ENCODE peak calls at places on chromosomes 11 and 22, in four cellular contexts. U is colonic mucosa, Z is hippocampal formation, T is KBM-7. D is an unnamed sample.

GRCh38 chr11:113274708-113275582 is 39.4 kb upstream of the TTC12 start:
- DNase-seq in U (no peak), Z (peak; percentile 16), T (no peak), D (no peak)

GRCh38 chr11:78380615-78381029 is 37.0 kb downstream of the GAB2 start:
- DNase-seq in U (no peak), Z (no peak), T (no peak), D (no peak)

GRCh38 chr22:38462960-38463784 is 4.7 kb upstream of the KDELR3 start:
- DNase-seq in U (peak; percentile 35), Z (no peak), T (peak; percentile 49), D (no peak)

GRCh38 chr11:78041843-78042455 is 18.9 kb upstream of the KCTD14 start:
- DNase-seq in U (no peak), Z (no peak), T (no peak), D (no peak)

GRCh38 chr11:43786016-43786415 is 94.6 kb upstream of the ALKBH3 start:
- DNase-seq in U (no peak), Z (no peak), T (no peak), D (no peak)

GRCh38 chr11:125381499-125381898 is 114.6 kb downstream of the FEZ1 start:
- DNase-seq in U (no peak), Z (no peak), T (no peak), D (no peak)

GRCh38 chr22:46977656-46978343 is 215.3 kb downstream of the TBC1D22A start:
- DNase-seq in U (no peak), Z (no peak), T (no peak), D (no peak)

GRCh38 chr22:32733196-32733595 is 68.3 kb upstream of the TIMP3 start:
- DNase-seq in U (no peak), Z (no peak), T (no peak), D (no peak)

GRCh38 chr11:18394928-18395734 is 768 bp downstream of the LDHA start:
- DNase-seq in U (peak; percentile 48), Z (peak; percentile 41), T (peak; percentile 28), D (no peak)

GRCh38 chr22:42752912-42753311 is 32.2 kb upstream of the A4GALT start:
- DNase-seq in U (no peak), Z (no peak), T (no peak), D (no peak)

GRCh38 chr11:104609297-104609696 is 289.0 kb downstream of the CASP12 start:
- DNase-seq in U (peak; percentile 21), Z (peak; percentile 26), T (peak; percentile 69), D (peak; percentile 7)

GRCh38 chr11:8237453-8237852 is 26.2 kb downstream of the LMO1 start:
- DNase-seq in U (no peak), Z (no peak), T (no peak), D (no peak)

GRCh38 chr11:65132238-65132987 is 1.9 kb downstream of the SYVN1 start:
- DNase-seq in U (peak; percentile 22), Z (no peak), T (no peak), D (no peak)

GRCh38 chr11:45383229-45383628 is 97.1 kb upstream of the SYT13 start:
- DNase-seq in U (no peak), Z (no peak), T (peak; percentile 86), D (no peak)

GRCh38 chr11:19680824-19681368 is 31.7 kb upstream of the NAV2 start:
- DNase-seq in U (no peak), Z (no peak), T (no peak), D (no peak)

GRCh38 chr11:59615637-59616395 is at the start of gene OSBP:
- DNase-seq in U (peak; percentile 100), Z (peak; percentile 100), T (peak; percentile 100), D (peak; percentile 94)

GRCh38 chr11:129992161-129992944 is 10.3 kb downstream of the PRDM10 start:
- DNase-seq in U (peak; percentile 64), Z (no peak), T (peak; percentile 63), D (peak; percentile 17)

GRCh38 chr11:94729352-94729751 is 38.8 kb upstream of the AMOTL1 start:
- DNase-seq in U (no peak), Z (no peak), T (no peak), D (no peak)

GRCh38 chr11:74371269-74372039 is 26.8 kb downstream of the PGM2L1 start:
- DNase-seq in U (no peak), Z (no peak), T (no peak), D (no peak)

GRCh38 chr11:35621620-35622019 is 3.4 kb downstream of the FJX1 start:
- DNase-seq in U (no peak), Z (no peak), T (no peak), D (no peak)

GRCh38 chr11:113006916-113007445 is 45.8 kb downstream of the NCAM1 start:
- DNase-seq in U (no peak), Z (no peak), T (no peak), D (no peak)

GRCh38 chr11:121132211-121132976 is 31.4 kb downstream of the TECTA start:
- DNase-seq in U (no peak), Z (no peak), T (no peak), D (no peak)

GRCh38 chr22:47139790-47140119 is 377.3 kb downstream of the TBC1D22A start:
- DNase-seq in U (no peak), Z (no peak), T (no peak), D (no peak)

GRCh38 chr11:69278091-69278867 is 15.7 kb upstream of the MYEOV start:
- DNase-seq in U (peak; percentile 89), Z (no peak), T (no peak), D (no peak)

GRCh38 chr11:76769071-76769560 is 14.0 kb upstream of the TSKU start:
- DNase-seq in U (peak; percentile 32), Z (no peak), T (no peak), D (no peak)

D was measured in CD4-positive, alpha-beta T cell.